ENCODE peak calls at places on chromosomes 3 and 15, in four cellular contexts. Z, N, B and A are unnamed samples.

GRCh38 chr3:54573922-54574321 is 353.9 kb downstream of the LRTM1 start:
- DNase-seq in Z (no peak), N (no peak), B (no peak), A (no peak)

GRCh38 chr3:153038367-153038766 is 123.7 kb upstream of the RAP2B start:
- DNase-seq in Z (no peak), N (no peak), B (no peak), A (no peak)

GRCh38 chr15:87739866-87740265 is 516.7 kb downstream of the NTRK3 start:
- DNase-seq in Z (no peak), N (no peak), B (no peak), A (no peak)

GRCh38 chr3:54837964-54838363 is 89.9 kb downstream of the LRTM1 start:
- DNase-seq in Z (no peak), N (no peak), B (no peak), A (no peak)

GRCh38 chr3:60431599-60431958 is 819.7 kb downstream of the FHIT start:
- DNase-seq in Z (no peak), N (peak), B (no peak), A (no peak)

GRCh38 chr15:60585743-60586708 is 107.1 kb upstream of the ICE2 start:
- DNase-seq in Z (peak), N (peak), B (no peak), A (peak)

GRCh38 chr3:57892423-57892822 is 115.8 kb upstream of the FLNB start:
- DNase-seq in Z (no peak), N (no peak), B (no peak), A (no peak)

GRCh38 chr3:10845839-10846656 is 30.0 kb downstream of the SLC6A11 start:
- DNase-seq in Z (no peak), N (no peak), B (peak), A (no peak)

GRCh38 chr15:36880226-36880912 is 220.0 kb downstream of the MEIS2 start:
- DNase-seq in Z (no peak), N (no peak), B (no peak), A (no peak)

GRCh38 chr3:172904817-172905479 is 154.4 kb downstream of the ECT2 start:
- DNase-seq in Z (no peak), N (no peak), B (no peak), A (no peak)

GRCh38 chr3:127483902-127484591 is 106.5 kb downstream of the TPRA1 start:
- DNase-seq in Z (no peak), N (no peak), B (peak), A (no peak)

GRCh38 chr3:100213891-100214573 is 46.8 kb upstream of the TBC1D23 start:
- DNase-seq in Z (no peak), N (no peak), B (no peak), A (no peak)

GRCh38 chr15:42725331-42725903 is 11.5 kb downstream of the CDAN1 start:
- DNase-seq in Z (no peak), N (no peak), B (no peak), A (no peak)

GRCh38 chr3:189786479-189787064 is 155.4 kb downstream of the TP63 start:
- DNase-seq in Z (no peak), N (no peak), B (no peak), A (no peak)

GRCh38 chr15:61798631-61799030 is 261.6 kb downstream of the VPS13C start:
- DNase-seq in Z (no peak), N (no peak), B (no peak), A (no peak)

GRCh38 chr3:108407858-108408257 is 102.5 kb downstream of the MYH15 start:
- DNase-seq in Z (no peak), N (no peak), B (no peak), A (no peak)

GRCh38 chr3:120798346-120798745 is 55.8 kb downstream of the GTF2E1 start:
- DNase-seq in Z (no peak), N (no peak), B (no peak), A (no peak)

GRCh38 chr15:90730290-90730689 is 13.1 kb downstream of the BLM start:
- DNase-seq in Z (no peak), N (no peak), B (no peak), A (no peak)

GRCh38 chr3:33063651-33064051 is 33.3 kb downstream of the GLB1 start:
- DNase-seq in Z (no peak), N (no peak), B (peak), A (no peak)

GRCh38 chr3:181629029-181629428 is 82.7 kb upstream of the SOX2 start:
- DNase-seq in Z (no peak), N (no peak), B (no peak), A (no peak)

GRCh38 chr15:89654311-89654761 is 931 bp downstream of the KIF7 start:
- DNase-seq in Z (no peak), N (no peak), B (no peak), A (no peak)

GRCh38 chr3:29515451-29515850 is 234.6 kb downstream of the RBMS3 start:
- DNase-seq in Z (no peak), N (no peak), B (peak), A (no peak)

GRCh38 chr3:45479627-45480026 is 91.3 kb downstream of the LARS2 start:
- DNase-seq in Z (peak), N (no peak), B (no peak), A (no peak)

GRCh38 chr3:160485931-160486330 is 36.3 kb upstream of the TRIM59 start:
- DNase-seq in Z (no peak), N (no peak), B (no peak), A (no peak)

GRCh38 chr15:65033659-65034269 is 4.3 kb upstream of the MTFMT start:
- DNase-seq in Z (peak), N (peak), B (no peak), A (peak)

GRCh38 chr3:138112362-138112761 is 3.0 kb downstream of the DZIP1L start:
- DNase-seq in Z (no peak), N (no peak), B (no peak), A (no peak)

GRCh38 chr3:194586839-194587238 is 46.4 kb downstream of the TMEM44 start:
- DNase-seq in Z (no peak), N (no peak), B (no peak), A (no peak)

GRCh38 chr3:186493507-186493906 is 50.7 kb downstream of the CRYGS start:
- DNase-seq in Z (no peak), N (no peak), B (no peak), A (no peak)

GRCh38 chr3:4311496-4311895 is 8.3 kb downstream of the SETMAR start:
- DNase-seq in Z (no peak), N (no peak), B (no peak), A (no peak)

GRCh38 chr3:72345237-72345878 is 502.9 kb downstream of the SHQ1 start:
- DNase-seq in Z (no peak), N (no peak), B (no peak), A (no peak)

GRCh38 chr15:75840659-75841058 is 2.6 kb upstream of the UBE2Q2 start:
- DNase-seq in Z (no peak), N (no peak), B (no peak), A (peak)

GRCh38 chr3:172159962-172160538 is 120.7 kb downstream of the FNDC3B start:
- DNase-seq in Z (no peak), N (peak), B (no peak), A (no peak)

GRCh38 chr15:48393650-48394049 is 62.4 kb downstream of the DUT start:
- DNase-seq in Z (no peak), N (no peak), B (no peak), A (no peak)

GRCh38 chr15:99474041-99474906 is 91.5 kb upstream of the MEF2A start:
- DNase-seq in Z (no peak), N (no peak), B (no peak), A (no peak)

GRCh38 chr3:153162513-153163348 is 705 bp downstream of the RAP2B start:
- DNase-seq in Z (no peak), N (peak), B (no peak), A (peak)

GRCh38 chr3:51381333-51381705 is 3.8 kb upstream of the MANF start:
- DNase-seq in Z (no peak), N (no peak), B (no peak), A (no peak)

GRCh38 chr15:76678766-76679165 is 226.4 kb downstream of the SCAPER start:
- DNase-seq in Z (no peak), N (no peak), B (no peak), A (no peak)

GRCh38 chr3:31227152-31227581 is 305.6 kb upstream of the STT3B start:
- DNase-seq in Z (no peak), N (no peak), B (peak), A (no peak)

GRCh38 chr15:58392611-58393161 is 39.1 kb upstream of the LIPC start:
- DNase-seq in Z (no peak), N (no peak), B (no peak), A (no peak)

GRCh38 chr3:39657075-39657474 is 152.3 kb upstream of the MYRIP start:
- DNase-seq in Z (no peak), N (no peak), B (no peak), A (no peak)
- TF ChIP-seq SP1 in Z (no peak), N (no peak), B (no peak), A (no peak)

DNA sequence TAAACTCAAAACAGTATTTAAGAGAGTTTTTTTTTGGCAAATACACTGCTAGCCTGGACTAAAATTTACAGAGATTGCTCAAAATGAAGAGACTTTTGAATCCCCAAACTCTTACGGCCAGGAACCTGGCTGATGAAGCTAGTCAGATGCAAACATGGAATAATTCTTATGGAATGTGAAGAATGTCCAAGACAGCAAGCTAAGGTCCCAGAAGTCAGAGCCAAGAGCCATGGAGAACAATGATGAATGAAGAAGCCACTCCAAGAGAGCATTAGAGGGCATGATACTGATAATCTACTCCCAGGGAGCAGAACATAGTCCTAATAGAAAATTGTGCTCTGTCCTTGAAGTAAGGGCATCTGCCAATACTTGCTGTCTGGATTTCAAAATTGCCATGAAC is 705.5 kb downstream of the DIPK2A start:
- DNase-seq in Z (no peak), N (no peak), B (no peak), A (no peak)
- TF ChIP-seq BHLHE40 in Z (no peak), N (no peak), B (no peak), A (no peak)

GRCh38 chr15:70799667-70800450 is 36.5 kb upstream of the UACA start:
- DNase-seq in Z (peak), N (no peak), B (no peak), A (no peak)
- TF ChIP-seq FOXM1 in Z (no peak), N (no peak), B (no peak), A (no peak)

DNA sequence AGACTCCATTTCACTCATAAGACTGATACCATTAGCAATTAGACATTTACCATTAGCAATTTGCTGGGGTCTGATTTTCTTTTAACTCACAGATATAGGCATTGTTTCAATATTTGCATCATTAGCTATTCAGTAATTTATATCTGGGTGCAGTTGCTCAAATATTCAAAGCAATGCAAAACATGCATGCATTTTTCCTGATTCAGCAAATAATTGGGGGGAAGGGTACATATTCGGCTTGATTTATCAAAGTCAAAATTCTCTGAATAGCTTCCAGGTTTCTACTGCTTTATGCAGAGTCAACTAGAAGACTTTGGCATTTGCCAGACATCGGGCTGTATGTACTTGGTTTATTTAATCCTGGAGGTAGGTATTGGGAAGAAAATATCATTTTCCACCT is 315.6 kb upstream of the NR2F2 start:
- DNase-seq in Z (no peak), N (no peak), B (no peak), A (no peak)
- TF ChIP-seq SP1 in Z (no peak), N (no peak), B (no peak), A (no peak)

GRCh38 chr15:45522931-45523331 is 376 bp upstream of the SLC30A4 start:
- DNase-seq in Z (no peak), N (no peak), B (no peak), A (peak)
- TF ChIP-seq BHLHE40 in Z (no peak), N (no peak), B (no peak), A (no peak)

DNA sequence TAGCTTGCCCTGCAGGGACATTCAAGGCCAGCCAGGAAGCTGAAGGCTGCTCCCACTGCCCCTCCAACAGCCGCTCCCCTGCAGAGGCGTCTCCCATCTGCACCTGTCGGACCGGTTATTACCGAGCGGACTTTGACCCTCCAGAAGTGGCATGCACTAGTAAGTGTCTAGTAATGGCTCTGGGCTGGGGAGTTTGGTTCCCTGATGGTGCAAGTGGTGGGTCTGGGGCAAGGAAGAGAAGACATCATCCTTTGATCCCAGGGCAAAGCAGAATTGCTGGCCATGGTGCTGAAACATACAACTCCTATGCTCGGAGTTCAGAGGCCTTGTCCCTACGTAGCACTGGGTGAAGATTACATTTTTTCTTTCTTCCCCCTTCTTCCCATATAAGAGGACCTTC is 311.4 kb downstream of the EPHB1 start:
- DNase-seq in Z (peak), N (peak), B (no peak), A (peak)
- TF ChIP-seq FOXM1 in Z (no peak), N (no peak), B (no peak), A (no peak)